ENCODE peak calls at places on chromosome 11, in four cellular contexts. O, K, Q and Z are unnamed samples.

GRCh38 chr11:121780971-121781370 is 328.2 kb upstream of the SORL1-AS1 start:
- DNase-seq in O (no peak), K (no peak), Q (no peak), Z (no peak)

GRCh38 chr11:134647066-134647746 is 235.2 kb upstream of the B3GAT1 start:
- DNase-seq in O (no peak), K (no peak), Q (no peak), Z (no peak)

GRCh38 chr11:12838463-12839120 is 164.4 kb downstream of the TEAD1 start:
- DNase-seq in O (no peak), K (peak), Q (no peak), Z (no peak)

GRCh38 chr11:3375552-3375951 is 3.4 kb downstream of the ZNF195 start:
- DNase-seq in O (no peak), K (no peak), Q (no peak), Z (no peak)

GRCh38 chr11:87144266-87144665 is 106.5 kb downstream of the TMEM135 start:
- DNase-seq in O (no peak), K (no peak), Q (no peak), Z (no peak)

GRCh38 chr11:28566643-28567042 is 458.5 kb downstream of the METTL15 start:
- DNase-seq in O (no peak), K (no peak), Q (peak), Z (peak)

GRCh38 chr11:62352355-62353336 is 15.4 kb downstream of the ASRGL1 start:
- DNase-seq in O (no peak), K (peak), Q (no peak), Z (no peak)

GRCh38 chr11:35390737-35391682 is 28.3 kb downstream of the SLC1A2 start:
- DNase-seq in O (peak), K (no peak), Q (no peak), Z (peak)

GRCh38 chr11:128669491-128669890 is 24.4 kb upstream of the FLI1 start:
- DNase-seq in O (no peak), K (no peak), Q (no peak), Z (no peak)

GRCh38 chr11:94433049-94433448 is 31.8 kb upstream of the GPR83 start:
- DNase-seq in O (no peak), K (no peak), Q (no peak), Z (peak)

GRCh38 chr11:2218234-2218633 is 46.6 kb upstream of the TH start:
- DNase-seq in O (no peak), K (no peak), Q (no peak), Z (no peak)

GRCh38 chr11:130156108-130157022 is 3.2 kb upstream of the ST14 start:
- DNase-seq in O (no peak), K (no peak), Q (no peak), Z (no peak)

GRCh38 chr11:13061294-13061990 is 52.3 kb downstream of the RASSF10 start:
- DNase-seq in O (no peak), K (no peak), Q (no peak), Z (no peak)

GRCh38 chr11:68659158-68659921 is 25.0 kb upstream of the GAL start:
- DNase-seq in O (peak), K (no peak), Q (no peak), Z (peak)

GRCh38 chr11:95589893-95590612 is 199.5 kb downstream of the FAM76B start:
- DNase-seq in O (no peak), K (no peak), Q (no peak), Z (no peak)

GRCh38 chr11:89604281-89604680 is 105.8 kb upstream of the TRIM77 start:
- DNase-seq in O (no peak), K (no peak), Q (no peak), Z (no peak)

GRCh38 chr11:23278121-23278520 is 417.8 kb upstream of the CCDC179 start:
- DNase-seq in O (no peak), K (no peak), Q (no peak), Z (no peak)

GRCh38 chr11:65479184-65480145 is 19.4 kb upstream of the MALAT1 start:
- DNase-seq in O (no peak), K (no peak), Q (peak), Z (peak)

GRCh38 chr11:103091024-103091423 is 936 bp downstream of the DCUN1D5 start:
- DNase-seq in O (peak), K (no peak), Q (peak), Z (peak)

GRCh38 chr11:128881221-128881620 is 9.9 kb upstream of the KCNJ5 start:
- DNase-seq in O (no peak), K (no peak), Q (no peak), Z (no peak)

GRCh38 chr11:36376888-36377758 is 81.0 kb downstream of the PRR5L start:
- DNase-seq in O (no peak), K (peak), Q (peak), Z (peak)

GRCh38 chr11:112298535-112298934 is 37.9 kb upstream of the PLET1 start:
- DNase-seq in O (no peak), K (no peak), Q (no peak), Z (no peak)

GRCh38 chr11:69243496-69244200 is 50.3 kb upstream of the MYEOV start:
- DNase-seq in O (no peak), K (no peak), Q (no peak), Z (no peak)

GRCh38 chr11:11976476-11977187 is 31.8 kb downstream of the DKK3 start:
- DNase-seq in O (no peak), K (no peak), Q (no peak), Z (no peak)

GRCh38 chr11:78749243-78749730 is 174.6 kb upstream of the NARS2 start:
- DNase-seq in O (no peak), K (no peak), Q (no peak), Z (no peak)

GRCh38 chr11:72812968-72813739 is 1.1 kb upstream of the ATG16L2 start:
- DNase-seq in O (peak), K (peak), Q (peak), Z (peak)

DNA sequence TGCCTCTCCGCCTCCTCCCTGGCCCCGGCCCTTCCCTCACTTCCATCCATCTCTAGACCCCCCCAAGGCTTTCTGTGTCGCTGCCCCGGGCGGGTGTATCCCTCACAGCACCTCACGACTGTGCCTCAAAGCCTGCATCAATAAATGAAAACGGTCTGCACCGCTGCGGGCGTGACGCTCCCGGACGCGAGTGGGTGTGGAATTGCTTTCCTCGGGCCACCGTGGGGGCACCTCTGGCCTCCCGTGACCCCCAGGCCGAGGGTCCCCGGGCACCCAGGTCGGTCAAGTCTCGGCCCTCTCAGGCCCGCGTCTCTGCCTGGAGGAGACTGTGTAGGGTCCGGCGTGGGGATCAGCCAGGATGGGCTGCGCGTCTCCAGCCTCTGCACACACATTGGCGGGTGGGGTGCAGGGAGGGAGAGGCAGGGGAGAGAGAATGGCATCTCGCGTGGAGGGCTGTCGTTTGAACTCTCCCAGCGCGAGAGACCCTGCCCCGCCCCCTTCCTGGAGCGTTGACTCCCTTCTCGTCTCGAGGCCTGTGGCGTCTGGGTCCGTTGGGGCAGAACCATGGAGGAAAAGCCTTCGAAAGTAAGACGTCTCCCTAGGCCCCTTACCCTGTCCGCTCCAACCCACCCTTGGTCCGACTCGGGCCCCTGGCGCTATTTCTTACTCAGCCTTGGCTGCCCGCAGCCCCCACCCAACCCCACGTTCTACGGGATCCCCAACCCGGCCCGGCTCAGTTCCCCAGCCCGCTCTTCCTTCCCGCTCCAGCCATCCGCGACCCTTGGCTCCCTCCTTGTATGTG is at the start of gene CATSPERZ:
- DNase-seq in O (no peak), K (peak), Q (peak), Z (no peak)
- TF ChIP-seq EZH2 in O (peak), K (no peak), Q (peak), Z (no peak)

GRCh38 chr11:20156280-20156875 is 3.9 kb downstream of the DBX1 start:
- DNase-seq in O (no peak), K (no peak), Q (peak), Z (no peak)

GRCh38 chr11:20155683-20156279 is 4.5 kb downstream of the DBX1 start:
- DNase-seq in O (no peak), K (no peak), Q (peak), Z (no peak)

GRCh38 chr11:20157768-20158167 is 2.5 kb downstream of the DBX1 start:
- DNase-seq in O (no peak), K (no peak), Q (peak), Z (no peak)

GRCh38 chr11:20156876-20157613 is 3.2 kb downstream of the DBX1 start:
- DNase-seq in O (no peak), K (peak), Q (peak), Z (no peak)

DNA sequence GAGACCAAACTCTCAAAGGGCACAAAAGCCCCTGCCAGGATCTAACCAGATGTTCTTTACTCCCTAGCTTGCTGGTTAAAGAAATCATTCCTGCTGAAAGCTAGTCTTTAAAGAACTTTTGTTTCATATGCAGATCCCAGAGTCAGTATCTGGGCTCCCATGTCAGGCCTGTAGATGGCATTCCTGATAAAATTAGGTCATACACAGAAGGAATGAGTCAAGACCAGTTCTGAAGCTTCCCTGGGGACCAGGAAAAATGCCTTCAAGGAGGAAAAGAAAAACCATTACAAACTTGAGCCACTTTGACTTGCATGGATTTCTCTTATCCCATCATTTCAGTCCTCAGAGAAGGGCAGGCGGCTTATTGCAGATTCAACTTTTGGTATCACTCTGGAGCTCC is 5.9 kb downstream of the DBX1 start:
- DNase-seq in O (no peak), K (no peak), Q (peak), Z (no peak)
- TF ChIP-seq EZH2 in O (no peak), K (no peak), Q (no peak), Z (no peak)

GRCh38 chr11:31797227-31798056 is 13.7 kb downstream of the PAX6 start:
- DNase-seq in O (no peak), K (peak), Q (no peak), Z (no peak)
- TF ChIP-seq EZH2 in O (no peak), K (no peak), Q (peak), Z (peak)

GRCh38 chr11:33859306-33859705 is 32.6 kb downstream of the LMO2 start:
- DNase-seq in O (no peak), K (no peak), Q (no peak), Z (no peak)

GRCh38 chr11:33861911-33862310 is 30.0 kb downstream of the LMO2 start:
- DNase-seq in O (no peak), K (no peak), Q (no peak), Z (no peak)

GRCh38 chr11:33861366-33861765 is 30.5 kb downstream of the LMO2 start:
- DNase-seq in O (no peak), K (no peak), Q (no peak), Z (no peak)

GRCh38 chr11:33863418-33864172 is 28.3 kb downstream of the LMO2 start:
- DNase-seq in O (no peak), K (no peak), Q (no peak), Z (no peak)

GRCh38 chr11:33860926-33861325 is 30.9 kb downstream of the LMO2 start:
- DNase-seq in O (no peak), K (no peak), Q (no peak), Z (no peak)
- TF ChIP-seq EZH2 in O (no peak), K (no peak), Q (no peak), Z (no peak)

DNA sequence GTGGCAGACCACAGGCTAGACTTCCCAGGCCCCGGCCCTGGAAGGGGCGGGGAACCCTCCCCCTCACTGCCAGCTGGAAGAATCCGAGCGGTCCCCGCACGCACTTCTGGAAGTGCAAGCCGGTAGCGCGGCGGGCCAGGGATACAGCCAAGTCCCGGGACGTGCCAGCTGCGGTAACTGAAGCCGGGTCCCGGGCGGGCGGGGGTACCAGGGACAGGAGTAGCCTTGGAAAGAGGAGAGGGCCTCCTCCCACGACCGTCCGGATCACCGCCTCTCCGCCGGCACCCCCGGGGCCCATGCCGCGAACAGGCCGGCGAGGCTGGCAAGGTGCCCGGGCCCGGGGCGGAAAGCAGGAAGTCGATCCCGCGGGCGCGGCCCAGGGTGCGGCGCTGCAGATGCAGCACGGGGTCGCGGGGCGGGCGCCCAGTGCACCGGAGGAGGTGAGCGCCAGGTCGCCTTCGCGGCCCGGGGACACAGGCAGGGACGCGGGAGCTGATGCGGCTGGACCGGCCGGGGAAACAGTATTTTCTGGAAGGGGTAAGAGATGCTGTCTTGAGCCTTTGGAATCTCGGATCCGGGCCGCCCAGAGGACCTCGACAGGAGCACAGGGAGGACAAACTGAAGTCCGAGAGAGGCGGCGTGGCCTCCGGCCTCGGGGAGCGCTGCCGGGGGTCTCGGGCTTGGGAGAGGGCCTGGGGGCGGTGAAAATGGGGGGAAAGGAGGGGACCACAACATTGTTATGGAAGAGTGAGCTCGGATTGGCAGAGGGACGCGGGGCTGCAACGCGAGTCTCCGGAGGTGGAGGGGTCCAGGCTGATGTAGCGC is 756 bp upstream of the SLC35C1 start:
- DNase-seq in O (peak), K (peak), Q (peak), Z (peak)
- TF ChIP-seq EZH2 in O (no peak), K (no peak), Q (no peak), Z (no peak)

GRCh38 chr11:113474362-113475159 is 637 bp downstream of the DRD2 start:
- DNase-seq in O (peak), K (peak), Q (peak), Z (peak)
- TF ChIP-seq EZH2 in O (no peak), K (no peak), Q (no peak), Z (no peak)